ENCODE peak calls at places on chromosomes 2 and 18, in four cellular contexts. One of them, this sample, is unnamed.

GRCh38 chr2:239299218-239299939 is 101.4 kb downstream of the HDAC4 start:
- DNase-seq in cardiac fibroblast: no peak
- DNase-seq in GM23338: no peak
- DNase-seq in upper lobe of right lung: peak
- DNase-seq in this sample: no peak

GRCh38 chr2:56718413-56718812 is 534.6 kb downstream of the CCDC85A start:
- DNase-seq in upper lobe of right lung: no peak
- DNase-seq in GM23338: no peak
- DNase-seq in cardiac fibroblast: no peak
- DNase-seq in this sample: no peak

GRCh38 chr18:34838669-34839068 is 128.6 kb downstream of the DTNA start:
- DNase-seq in GM23338: peak
- DNase-seq in cardiac fibroblast: no peak
- DNase-seq in upper lobe of right lung: no peak
- DNase-seq in this sample: no peak

GRCh38 chr2:30447149-30448045 is at the start of gene LCLAT1:
- DNase-seq in upper lobe of right lung: peak
- DNase-seq in GM23338: peak
- DNase-seq in cardiac fibroblast: peak
- DNase-seq in this sample: peak

GRCh38 chr2:190180313-190181065 is 118.0 kb upstream of the MSTN start:
- DNase-seq in cardiac fibroblast: peak
- DNase-seq in GM23338: peak
- DNase-seq in upper lobe of right lung: peak
- DNase-seq in this sample: no peak

GRCh38 chr18:51110073-51110797 is 80.2 kb downstream of the SMAD4 start:
- DNase-seq in GM23338: peak
- DNase-seq in cardiac fibroblast: peak
- DNase-seq in upper lobe of right lung: peak
- DNase-seq in this sample: peak

GRCh38 chr2:201901770-201902169 is 95.4 kb downstream of the CDK15 start:
- DNase-seq in cardiac fibroblast: no peak
- DNase-seq in upper lobe of right lung: no peak
- DNase-seq in GM23338: peak
- DNase-seq in this sample: no peak

GRCh38 chr2:83282851-83283250 is 1176.2 kb downstream of the SUCLG1 start:
- DNase-seq in upper lobe of right lung: no peak
- DNase-seq in GM23338: no peak
- DNase-seq in cardiac fibroblast: no peak
- DNase-seq in this sample: no peak

GRCh38 chr2:144099340-144099739 is 420.6 kb downstream of the ZEB2 start:
- DNase-seq in GM23338: no peak
- DNase-seq in cardiac fibroblast: no peak
- DNase-seq in upper lobe of right lung: no peak
- DNase-seq in this sample: no peak

GRCh38 chr2:224973112-224974016 is 68.9 kb downstream of the DOCK10 start:
- DNase-seq in upper lobe of right lung: no peak
- DNase-seq in cardiac fibroblast: no peak
- DNase-seq in GM23338: peak
- DNase-seq in this sample: no peak

GRCh38 chr2:220931491-220931890 is 640.6 kb downstream of the EPHA4 start:
- DNase-seq in cardiac fibroblast: no peak
- DNase-seq in upper lobe of right lung: no peak
- DNase-seq in GM23338: no peak
- DNase-seq in this sample: no peak

GRCh38 chr2:226531061-226531460 is 268.6 kb downstream of the IRS1 start:
- DNase-seq in cardiac fibroblast: no peak
- DNase-seq in upper lobe of right lung: no peak
- DNase-seq in GM23338: no peak
- DNase-seq in this sample: no peak

GRCh38 chr18:74310411-74310810 is 5.2 kb upstream of the C18orf63 start:
- DNase-seq in GM23338: peak
- DNase-seq in upper lobe of right lung: no peak
- DNase-seq in cardiac fibroblast: peak
- DNase-seq in this sample: peak

GRCh38 chr2:45892757-45893156 is 241.3 kb downstream of the PRKCE start:
- DNase-seq in GM23338: no peak
- DNase-seq in upper lobe of right lung: no peak
- DNase-seq in cardiac fibroblast: peak
- DNase-seq in this sample: no peak

GRCh38 chr2:128780434-128781080 is 461.9 kb upstream of the HS6ST1 start:
- DNase-seq in upper lobe of right lung: peak
- DNase-seq in GM23338: no peak
- DNase-seq in cardiac fibroblast: no peak
- DNase-seq in this sample: no peak

GRCh38 chr2:53969285-53970094 is 1.3 kb downstream of the PSME4 start:
- DNase-seq in cardiac fibroblast: peak
- DNase-seq in upper lobe of right lung: no peak
- DNase-seq in GM23338: no peak
- DNase-seq in this sample: peak

GRCh38 chr2:12714391-12715221 is 2.1 kb upstream of the TRIB2 start:
- DNase-seq in GM23338: peak
- DNase-seq in upper lobe of right lung: no peak
- DNase-seq in cardiac fibroblast: peak
- DNase-seq in this sample: no peak

GRCh38 chr2:101854877-101855276 is 136.9 kb upstream of the IL1R2 start:
- DNase-seq in upper lobe of right lung: no peak
- DNase-seq in cardiac fibroblast: no peak
- DNase-seq in GM23338: no peak
- DNase-seq in this sample: no peak

GRCh38 chr2:170122883-170123547 is 54.9 kb upstream of the MYO3B start:
- DNase-seq in cardiac fibroblast: no peak
- DNase-seq in GM23338: no peak
- DNase-seq in upper lobe of right lung: no peak
- DNase-seq in this sample: peak

GRCh38 chr2:218217366-218218309 is 649 bp downstream of the ARPC2 start:
- DNase-seq in upper lobe of right lung: peak
- DNase-seq in cardiac fibroblast: peak
- DNase-seq in GM23338: peak
- DNase-seq in this sample: no peak

DNA sequence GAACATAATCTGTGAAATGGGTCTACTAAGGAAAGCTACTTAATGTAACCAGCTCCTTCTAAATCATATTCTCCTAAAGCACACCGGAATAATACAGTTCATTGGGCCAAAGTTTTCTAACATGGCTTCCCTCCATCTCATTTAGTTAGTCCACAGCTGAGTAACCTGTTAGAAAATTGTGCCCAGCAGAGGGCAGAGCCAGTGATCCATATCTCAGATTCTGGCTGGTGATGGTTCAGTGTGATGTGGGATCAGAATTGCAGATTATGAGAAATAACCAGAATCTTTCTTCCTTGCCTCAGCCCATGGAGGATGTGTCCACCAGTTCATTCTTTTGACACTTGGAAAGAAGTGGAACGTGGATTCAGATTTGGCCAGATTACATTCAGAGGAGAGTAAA is 9.4 kb upstream of the CTLA4 start:
- DNase-seq in cardiac fibroblast: no peak
- DNase-seq in upper lobe of right lung: no peak
- DNase-seq in GM23338: peak
- DNase-seq in this sample: no peak
- TF ChIP-seq CTCF in cardiac fibroblast: no peak
- TF ChIP-seq CTCF in upper lobe of right lung: no peak
- TF ChIP-seq CTCF in GM23338: peak
- TF ChIP-seq CTCF in this sample: peak

GRCh38 chr2:3535794-3536681 is 16.7 kb upstream of the ADI1 start:
- DNase-seq in cardiac fibroblast: peak
- DNase-seq in GM23338: no peak
- DNase-seq in upper lobe of right lung: no peak
- DNase-seq in this sample: peak
- TF ChIP-seq CTCF in cardiac fibroblast: peak
- TF ChIP-seq CTCF in GM23338: no peak
- TF ChIP-seq CTCF in upper lobe of right lung: peak
- TF ChIP-seq CTCF in this sample: peak

GRCh38 chr2:241703128-241703604 is 1.3 kb downstream of the ING5 start:
- DNase-seq in GM23338: no peak
- DNase-seq in cardiac fibroblast: peak
- DNase-seq in upper lobe of right lung: no peak
- DNase-seq in this sample: no peak

GRCh38 chr2:241701155-241701404 is 759 bp upstream of the ING5 start:
- DNase-seq in GM23338: no peak
- DNase-seq in cardiac fibroblast: no peak
- DNase-seq in upper lobe of right lung: no peak
- DNase-seq in this sample: peak

GRCh38 chr2:241702155-241702404 is 241 bp downstream of the ING5 start:
- DNase-seq in cardiac fibroblast: peak
- DNase-seq in GM23338: no peak
- DNase-seq in upper lobe of right lung: no peak
- DNase-seq in this sample: no peak

GRCh38 chr2:241701405-241702154 is at the start of gene ING5:
- DNase-seq in upper lobe of right lung: peak
- DNase-seq in GM23338: peak
- DNase-seq in cardiac fibroblast: peak
- DNase-seq in this sample: peak

GRCh38 chr2:241702405-241703127 is 727 bp downstream of the ING5 start:
- DNase-seq in cardiac fibroblast: no peak
- DNase-seq in GM23338: peak
- DNase-seq in upper lobe of right lung: peak
- DNase-seq in this sample: peak
- TF ChIP-seq CTCF in cardiac fibroblast: peak
- TF ChIP-seq CTCF in GM23338: peak
- TF ChIP-seq CTCF in upper lobe of right lung: peak
- TF ChIP-seq CTCF in this sample: peak

GRCh38 chr2:164721425-164721824 is 100.1 kb upstream of the GRB14 start:
- DNase-seq in GM23338: no peak
- DNase-seq in cardiac fibroblast: no peak
- DNase-seq in upper lobe of right lung: no peak
- DNase-seq in this sample: no peak
- TF ChIP-seq CTCF in GM23338: no peak
- TF ChIP-seq CTCF in cardiac fibroblast: no peak
- TF ChIP-seq CTCF in upper lobe of right lung: no peak
- TF ChIP-seq CTCF in this sample: no peak

GRCh38 chr2:207935121-207935990 is 90.0 kb downstream of the PLEKHM3 start:
- DNase-seq in GM23338: no peak
- DNase-seq in cardiac fibroblast: no peak
- DNase-seq in upper lobe of right lung: no peak
- DNase-seq in this sample: no peak

GRCh38 chr2:207937253-207937652 is 88.1 kb downstream of the PLEKHM3 start:
- DNase-seq in cardiac fibroblast: no peak
- DNase-seq in GM23338: no peak
- DNase-seq in upper lobe of right lung: no peak
- DNase-seq in this sample: no peak

GRCh38 chr2:207935991-207936370 is 89.3 kb downstream of the PLEKHM3 start:
- DNase-seq in upper lobe of right lung: no peak
- DNase-seq in cardiac fibroblast: no peak
- DNase-seq in GM23338: no peak
- DNase-seq in this sample: no peak

GRCh38 chr2:207937818-207938217 is 87.5 kb downstream of the PLEKHM3 start:
- DNase-seq in upper lobe of right lung: no peak
- DNase-seq in cardiac fibroblast: peak
- DNase-seq in GM23338: no peak
- DNase-seq in this sample: no peak

GRCh38 chr2:207936380-207936779 is 88.9 kb downstream of the PLEKHM3 start:
- DNase-seq in upper lobe of right lung: no peak
- DNase-seq in cardiac fibroblast: no peak
- DNase-seq in GM23338: no peak
- DNase-seq in this sample: no peak
- TF ChIP-seq CTCF in upper lobe of right lung: no peak
- TF ChIP-seq CTCF in cardiac fibroblast: no peak
- TF ChIP-seq CTCF in GM23338: no peak
- TF ChIP-seq CTCF in this sample: no peak

GRCh38 chr2:233565685-233566140 is 869 bp downstream of the USP40 start:
- DNase-seq in cardiac fibroblast: no peak
- DNase-seq in upper lobe of right lung: no peak
- DNase-seq in GM23338: no peak
- DNase-seq in this sample: no peak

GRCh38 chr2:233566141-233566956 is at the start of gene USP40:
- DNase-seq in upper lobe of right lung: peak
- DNase-seq in cardiac fibroblast: peak
- DNase-seq in GM23338: peak
- DNase-seq in this sample: peak

GRCh38 chr2:233563663-233564430 is 2.7 kb downstream of the USP40 start:
- DNase-seq in GM23338: no peak
- DNase-seq in upper lobe of right lung: no peak
- DNase-seq in cardiac fibroblast: no peak
- DNase-seq in this sample: no peak
- TF ChIP-seq CTCF in GM23338: no peak
- TF ChIP-seq CTCF in upper lobe of right lung: no peak
- TF ChIP-seq CTCF in cardiac fibroblast: no peak
- TF ChIP-seq CTCF in this sample: no peak

DNA sequence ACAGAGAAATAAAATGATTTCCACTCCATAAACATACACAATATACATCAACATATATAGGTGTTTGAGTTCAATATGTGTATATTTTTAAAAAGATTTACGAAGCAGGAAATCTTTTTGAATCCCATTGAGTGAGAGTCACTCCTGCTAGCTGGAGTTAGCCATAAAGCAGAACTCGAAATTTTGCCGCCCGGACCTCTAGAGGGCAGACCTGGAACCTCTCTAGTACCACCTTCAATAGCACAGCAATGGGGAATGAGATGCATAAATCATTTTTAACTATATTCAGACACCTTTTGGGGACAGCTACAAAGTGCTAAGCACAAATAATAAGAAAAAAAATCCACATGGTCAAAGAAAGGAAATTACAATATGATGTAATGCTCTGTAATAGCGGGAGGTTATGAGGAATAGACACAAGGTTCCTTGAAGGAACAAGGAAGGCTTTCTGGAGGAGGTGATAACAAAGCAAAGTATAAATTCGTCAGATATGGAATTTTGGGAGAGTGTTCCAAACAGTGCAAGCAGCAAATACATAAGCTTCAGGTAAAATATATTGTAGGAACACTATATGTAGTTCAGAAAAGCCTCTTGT is 533.4 kb downstream of the ERBB4 start:
- DNase-seq in cardiac fibroblast: peak
- DNase-seq in GM23338: peak
- DNase-seq in upper lobe of right lung: peak
- DNase-seq in this sample: peak
- TF ChIP-seq CTCF in cardiac fibroblast: peak
- TF ChIP-seq CTCF in GM23338: peak
- TF ChIP-seq CTCF in upper lobe of right lung: peak
- TF ChIP-seq CTCF in this sample: peak

GRCh38 chr2:74249406-74250122 is 51.1 kb downstream of the MTHFD2 start:
- DNase-seq in GM23338: no peak
- DNase-seq in upper lobe of right lung: no peak
- DNase-seq in cardiac fibroblast: no peak
- DNase-seq in this sample: no peak
- TF ChIP-seq CTCF in GM23338: no peak
- TF ChIP-seq CTCF in upper lobe of right lung: no peak
- TF ChIP-seq CTCF in cardiac fibroblast: no peak
- TF ChIP-seq CTCF in this sample: no peak

DNA sequence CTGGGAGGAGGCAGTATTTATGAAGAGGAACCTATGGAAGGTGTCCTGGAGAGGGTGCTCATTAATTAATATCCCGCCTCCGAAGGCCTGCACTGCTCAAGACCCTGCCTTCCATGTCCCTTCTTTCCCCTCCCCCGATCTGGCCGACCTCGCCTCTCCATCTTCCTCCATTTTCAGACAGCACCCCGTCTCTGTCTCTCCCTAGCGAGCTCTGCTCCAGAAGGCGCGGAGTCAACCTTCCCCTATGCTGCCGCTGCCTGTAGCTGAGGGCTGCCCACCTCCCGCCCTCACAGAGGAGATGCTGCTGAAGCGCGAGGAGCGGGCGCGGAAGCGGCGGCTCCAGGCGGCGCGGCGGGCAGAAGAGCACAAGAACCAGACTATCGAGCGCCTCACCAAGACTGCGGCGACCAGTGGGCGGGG is 1.1 kb upstream of the WBP1 start:
- DNase-seq in upper lobe of right lung: no peak
- DNase-seq in GM23338: no peak
- DNase-seq in cardiac fibroblast: peak
- DNase-seq in this sample: no peak
- TF ChIP-seq CTCF in upper lobe of right lung: no peak
- TF ChIP-seq CTCF in GM23338: no peak
- TF ChIP-seq CTCF in cardiac fibroblast: no peak
- TF ChIP-seq CTCF in this sample: no peak